ENCODE peak calls at places on chromosome 6, in ten cellular contexts. One of them, this sample, is unnamed.

GRCh38 chr6:36656441-36656840 is 22.1 kb upstream of the CDKN1A start:
- DNase-seq in colonic mucosa: no peak
- DNase-seq in GM20000: no peak
- DNase-seq in cardiac muscle cell: no peak
- DNase-seq in CD8-positive, alpha-beta T cell: no peak
- DNase-seq in HepG2: no peak
- DNase-seq in pancreas: no peak
- DNase-seq in H1: no peak
- DNase-seq in mesothelial cell of epicardium: no peak
- DNase-seq in fibroblast of villous mesenchyme: no peak
- DNase-seq in this sample: no peak

GRCh38 chr6:26268659-26269402 is 96.2 kb upstream of the BTN3A2 start:
- DNase-seq in colonic mucosa: peak; percentile 64
- DNase-seq in GM20000: no peak
- DNase-seq in cardiac muscle cell: peak; percentile 37
- DNase-seq in CD8-positive, alpha-beta T cell: no peak
- DNase-seq in HepG2: peak; percentile 22
- DNase-seq in pancreas: no peak
- DNase-seq in H1: peak; percentile 73
- DNase-seq in mesothelial cell of epicardium: no peak
- DNase-seq in fibroblast of villous mesenchyme: peak; percentile 35
- DNase-seq in this sample: peak; percentile 59

GRCh38 chr6:54805077-54805476 is 41.5 kb upstream of the FAM83B start:
- DNase-seq in colonic mucosa: no peak
- DNase-seq in GM20000: no peak
- DNase-seq in cardiac muscle cell: peak; percentile 22
- DNase-seq in CD8-positive, alpha-beta T cell: no peak
- DNase-seq in HepG2: no peak
- DNase-seq in pancreas: no peak
- DNase-seq in H1: no peak
- DNase-seq in mesothelial cell of epicardium: no peak
- DNase-seq in fibroblast of villous mesenchyme: peak; percentile 42
- DNase-seq in this sample: no peak

GRCh38 chr6:69974193-69974592 is 107.8 kb downstream of the COL19A1 start:
- DNase-seq in colonic mucosa: no peak
- DNase-seq in GM20000: no peak
- DNase-seq in cardiac muscle cell: peak; percentile 53
- DNase-seq in CD8-positive, alpha-beta T cell: no peak
- DNase-seq in HepG2: no peak
- DNase-seq in pancreas: no peak
- DNase-seq in H1: no peak
- DNase-seq in mesothelial cell of epicardium: no peak
- DNase-seq in fibroblast of villous mesenchyme: peak; percentile 39
- DNase-seq in this sample: no peak

GRCh38 chr6:165684333-165684732 is 21.3 kb upstream of the PDE10A start:
- DNase-seq in colonic mucosa: no peak
- DNase-seq in GM20000: no peak
- DNase-seq in cardiac muscle cell: no peak
- DNase-seq in CD8-positive, alpha-beta T cell: no peak
- DNase-seq in HepG2: no peak
- DNase-seq in pancreas: no peak
- DNase-seq in H1: no peak
- DNase-seq in mesothelial cell of epicardium: no peak
- DNase-seq in fibroblast of villous mesenchyme: no peak
- DNase-seq in this sample: no peak

GRCh38 chr6:161257778-161258457 is 15.9 kb downstream of the AGPAT4 start:
- DNase-seq in colonic mucosa: no peak
- DNase-seq in GM20000: no peak
- DNase-seq in cardiac muscle cell: peak; percentile 72
- DNase-seq in CD8-positive, alpha-beta T cell: no peak
- DNase-seq in HepG2: no peak
- DNase-seq in pancreas: no peak
- DNase-seq in H1: no peak
- DNase-seq in mesothelial cell of epicardium: no peak
- DNase-seq in fibroblast of villous mesenchyme: peak; percentile 97
- DNase-seq in this sample: no peak

GRCh38 chr6:90319979-90320667 is 23.5 kb upstream of the BACH2 start:
- DNase-seq in colonic mucosa: no peak
- DNase-seq in GM20000: no peak
- DNase-seq in cardiac muscle cell: no peak
- DNase-seq in CD8-positive, alpha-beta T cell: no peak
- DNase-seq in HepG2: no peak
- DNase-seq in pancreas: no peak
- DNase-seq in H1: no peak
- DNase-seq in mesothelial cell of epicardium: no peak
- DNase-seq in fibroblast of villous mesenchyme: no peak
- DNase-seq in this sample: no peak

GRCh38 chr6:24543683-24544082 is 48.9 kb downstream of the ALDH5A1 start:
- DNase-seq in colonic mucosa: no peak
- DNase-seq in GM20000: no peak
- DNase-seq in cardiac muscle cell: no peak
- DNase-seq in CD8-positive, alpha-beta T cell: no peak
- DNase-seq in HepG2: no peak
- DNase-seq in pancreas: no peak
- DNase-seq in H1: no peak
- DNase-seq in mesothelial cell of epicardium: no peak
- DNase-seq in fibroblast of villous mesenchyme: no peak
- DNase-seq in this sample: no peak

GRCh38 chr6:11121851-11122250 is 10.3 kb upstream of the ERVFRD-1 start:
- DNase-seq in colonic mucosa: no peak
- DNase-seq in GM20000: no peak
- DNase-seq in cardiac muscle cell: peak; percentile 40
- DNase-seq in CD8-positive, alpha-beta T cell: no peak
- DNase-seq in HepG2: no peak
- DNase-seq in pancreas: no peak
- DNase-seq in H1: no peak
- DNase-seq in mesothelial cell of epicardium: no peak
- DNase-seq in fibroblast of villous mesenchyme: no peak
- DNase-seq in this sample: no peak

GRCh38 chr6:156780117-156780641 is 3.0 kb downstream of the ARID1B start:
- DNase-seq in colonic mucosa: peak; percentile 82
- DNase-seq in GM20000: peak; percentile 84
- DNase-seq in cardiac muscle cell: peak; percentile 91
- DNase-seq in CD8-positive, alpha-beta T cell: peak; percentile 33
- DNase-seq in HepG2: peak; percentile 91
- DNase-seq in pancreas: no peak
- DNase-seq in H1: no peak
- DNase-seq in mesothelial cell of epicardium: no peak
- DNase-seq in fibroblast of villous mesenchyme: peak; percentile 94
- DNase-seq in this sample: peak; percentile 89

GRCh38 chr6:127851197-127851596 is 49.7 kb downstream of the THEMIS start:
- DNase-seq in colonic mucosa: no peak
- DNase-seq in GM20000: no peak
- DNase-seq in cardiac muscle cell: no peak
- DNase-seq in CD8-positive, alpha-beta T cell: no peak
- DNase-seq in HepG2: no peak
- DNase-seq in pancreas: no peak
- DNase-seq in H1: no peak
- DNase-seq in mesothelial cell of epicardium: no peak
- DNase-seq in fibroblast of villous mesenchyme: no peak
- DNase-seq in this sample: no peak

GRCh38 chr6:130851026-130851425 is 23.8 kb downstream of the SMLR1 start:
- DNase-seq in colonic mucosa: no peak
- DNase-seq in GM20000: no peak
- DNase-seq in cardiac muscle cell: no peak
- DNase-seq in CD8-positive, alpha-beta T cell: no peak
- DNase-seq in HepG2: no peak
- DNase-seq in pancreas: no peak
- DNase-seq in H1: no peak
- DNase-seq in mesothelial cell of epicardium: no peak
- DNase-seq in fibroblast of villous mesenchyme: no peak
- DNase-seq in this sample: no peak

GRCh38 chr6:147395158-147395557 is 113.3 kb upstream of the SAMD5 start:
- DNase-seq in colonic mucosa: no peak
- DNase-seq in GM20000: no peak
- DNase-seq in cardiac muscle cell: peak; percentile 26
- DNase-seq in CD8-positive, alpha-beta T cell: no peak
- DNase-seq in HepG2: no peak
- DNase-seq in pancreas: no peak
- DNase-seq in H1: no peak
- DNase-seq in mesothelial cell of epicardium: no peak
- DNase-seq in fibroblast of villous mesenchyme: peak; percentile 6
- DNase-seq in this sample: no peak

GRCh38 chr6:5840742-5841141 is 166.0 kb downstream of the NRN1 start:
- DNase-seq in colonic mucosa: no peak
- DNase-seq in GM20000: no peak
- DNase-seq in cardiac muscle cell: no peak
- DNase-seq in CD8-positive, alpha-beta T cell: no peak
- DNase-seq in HepG2: no peak
- DNase-seq in pancreas: no peak
- DNase-seq in H1: no peak
- DNase-seq in mesothelial cell of epicardium: no peak
- DNase-seq in fibroblast of villous mesenchyme: no peak
- DNase-seq in this sample: no peak

DNA sequence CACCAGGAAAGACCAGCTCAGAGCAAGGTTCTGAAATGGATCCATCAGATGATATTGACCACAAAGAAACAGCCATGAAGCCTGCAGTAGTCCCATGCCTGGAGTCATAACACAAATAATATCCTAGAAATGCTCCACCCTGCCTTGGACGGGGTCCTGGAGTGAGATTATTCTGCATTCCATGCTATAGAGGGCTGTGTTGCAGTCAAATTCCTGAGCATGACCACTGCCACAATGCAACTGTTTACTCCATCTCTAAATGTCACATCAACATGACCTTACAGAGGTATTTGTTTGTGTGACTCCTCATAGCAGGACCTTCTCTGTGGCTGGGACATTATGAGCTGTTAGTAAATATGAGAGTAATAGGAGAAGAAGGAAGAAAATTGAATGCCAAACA is 257.5 kb upstream of the TCF21 start:
- DNase-seq in colonic mucosa: no peak
- DNase-seq in GM20000: no peak
- DNase-seq in cardiac muscle cell: peak; percentile 65
- DNase-seq in CD8-positive, alpha-beta T cell: no peak
- DNase-seq in HepG2: peak; percentile 18
- DNase-seq in pancreas: no peak
- DNase-seq in H1: no peak
- DNase-seq in mesothelial cell of epicardium: no peak
- DNase-seq in fibroblast of villous mesenchyme: peak; percentile 73
- DNase-seq in this sample: no peak
- TF ChIP-seq CTCF in colonic mucosa: no peak
- TF ChIP-seq CTCF in GM20000: no peak
- TF ChIP-seq CTCF in cardiac muscle cell: peak; percentile 39
- TF ChIP-seq CTCF in CD8-positive, alpha-beta T cell: no peak
- TF ChIP-seq CTCF in HepG2: no peak
- TF ChIP-seq CTCF in pancreas: no peak
- TF ChIP-seq CTCF in H1: no peak
- TF ChIP-seq CTCF in mesothelial cell of epicardium: no peak
- TF ChIP-seq CTCF in fibroblast of villous mesenchyme: peak; percentile 18
- TF ChIP-seq CTCF in this sample: no peak

GRCh38 chr6:1382883-1383728 is 6.3 kb upstream of the FOXF2 start:
- DNase-seq in colonic mucosa: no peak
- DNase-seq in GM20000: peak; percentile 34
- DNase-seq in cardiac muscle cell: no peak
- DNase-seq in CD8-positive, alpha-beta T cell: no peak
- DNase-seq in HepG2: no peak
- DNase-seq in pancreas: no peak
- DNase-seq in H1: peak; percentile 82
- DNase-seq in mesothelial cell of epicardium: no peak
- DNase-seq in fibroblast of villous mesenchyme: no peak
- DNase-seq in this sample: no peak
- TF ChIP-seq CTCF in colonic mucosa: no peak
- TF ChIP-seq CTCF in GM20000: no peak
- TF ChIP-seq CTCF in cardiac muscle cell: no peak
- TF ChIP-seq CTCF in CD8-positive, alpha-beta T cell: no peak
- TF ChIP-seq CTCF in HepG2: no peak
- TF ChIP-seq CTCF in pancreas: no peak
- TF ChIP-seq CTCF in H1: no peak
- TF ChIP-seq CTCF in mesothelial cell of epicardium: peak; percentile 10
- TF ChIP-seq CTCF in fibroblast of villous mesenchyme: no peak
- TF ChIP-seq CTCF in this sample: no peak

DNA sequence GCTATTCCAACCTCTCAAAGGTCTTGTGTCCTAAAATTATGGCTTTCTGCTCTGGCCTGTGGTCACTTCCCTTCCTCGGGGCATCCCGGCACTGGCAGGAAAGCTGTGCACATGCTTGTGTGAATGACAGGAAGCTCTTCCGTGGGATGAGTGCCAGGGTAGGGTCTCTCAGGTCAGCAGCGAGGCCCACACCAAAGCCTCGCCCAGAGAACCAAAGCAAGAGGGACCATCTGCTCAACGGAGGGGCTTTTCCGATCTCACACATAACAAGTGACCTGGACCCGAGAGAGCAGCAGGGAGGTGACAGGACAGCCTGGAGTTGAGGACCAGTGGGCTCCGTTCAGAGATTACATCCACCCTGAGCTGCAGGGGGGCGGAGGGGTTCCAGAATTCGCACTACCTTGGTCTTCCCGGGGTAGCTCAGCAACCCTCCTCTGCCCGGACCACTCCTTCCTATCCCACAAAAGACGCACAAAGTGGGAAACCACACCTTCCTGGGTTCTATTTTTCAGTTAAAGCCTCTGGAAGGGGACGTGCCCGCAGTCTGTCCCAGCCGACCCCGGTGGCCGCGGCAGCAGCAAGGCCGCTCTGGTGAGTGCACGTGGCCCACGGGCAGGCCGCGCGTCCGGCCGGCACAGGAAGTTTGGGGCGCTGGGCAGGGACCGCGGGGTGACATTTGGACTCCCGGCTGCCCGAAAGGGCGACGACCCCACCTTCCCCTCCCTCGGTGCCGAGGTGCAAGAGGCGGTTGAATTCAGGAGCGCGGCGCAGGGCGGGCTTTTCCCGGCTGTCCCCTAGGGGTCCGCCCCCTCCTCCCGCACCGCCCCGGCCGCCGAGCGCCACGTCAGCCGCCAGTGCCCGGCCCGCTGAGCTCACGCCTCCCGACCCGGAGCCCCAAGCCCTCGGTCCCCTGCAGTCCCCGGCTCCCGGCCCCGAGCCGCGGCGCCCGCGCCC is 988 bp downstream of the TXNDC5 start:
- DNase-seq in colonic mucosa: peak; percentile 71
- DNase-seq in GM20000: peak; percentile 78
- DNase-seq in cardiac muscle cell: peak; percentile 59
- DNase-seq in CD8-positive, alpha-beta T cell: no peak
- DNase-seq in HepG2: peak; percentile 64
- DNase-seq in pancreas: peak; percentile 80
- DNase-seq in H1: peak; percentile 79
- DNase-seq in mesothelial cell of epicardium: no peak
- DNase-seq in fibroblast of villous mesenchyme: peak; percentile 53
- DNase-seq in this sample: peak; percentile 62
- TF ChIP-seq CTCF in colonic mucosa: no peak
- TF ChIP-seq CTCF in GM20000: no peak
- TF ChIP-seq CTCF in cardiac muscle cell: no peak
- TF ChIP-seq CTCF in CD8-positive, alpha-beta T cell: no peak
- TF ChIP-seq CTCF in HepG2: no peak
- TF ChIP-seq CTCF in pancreas: no peak
- TF ChIP-seq CTCF in H1: no peak
- TF ChIP-seq CTCF in mesothelial cell of epicardium: no peak
- TF ChIP-seq CTCF in fibroblast of villous mesenchyme: no peak
- TF ChIP-seq CTCF in this sample: no peak

DNA sequence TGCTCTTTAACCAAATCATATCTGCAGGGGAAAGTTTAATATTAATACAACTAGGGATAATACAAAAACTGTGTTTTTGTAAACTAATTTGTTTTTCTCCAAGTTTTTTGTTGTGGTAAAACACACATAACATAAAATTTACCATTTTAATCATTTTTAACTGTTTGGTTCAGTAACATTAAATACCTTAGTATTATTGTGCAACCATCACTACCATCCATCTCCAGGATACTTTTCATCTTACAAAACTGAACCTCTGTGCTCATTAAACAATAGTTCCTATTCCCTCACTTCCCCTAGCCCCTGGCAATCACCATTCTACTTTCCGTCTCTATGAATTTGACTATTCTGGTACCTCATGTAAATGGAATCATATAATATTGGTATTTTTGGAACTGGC is 15.9 kb downstream of the BEND6 start:
- DNase-seq in colonic mucosa: no peak
- DNase-seq in GM20000: no peak
- DNase-seq in cardiac muscle cell: no peak
- DNase-seq in CD8-positive, alpha-beta T cell: no peak
- DNase-seq in HepG2: no peak
- DNase-seq in pancreas: no peak
- DNase-seq in H1: no peak
- DNase-seq in mesothelial cell of epicardium: no peak
- DNase-seq in fibroblast of villous mesenchyme: no peak
- DNase-seq in this sample: no peak
- TF ChIP-seq CTCF in colonic mucosa: no peak
- TF ChIP-seq CTCF in GM20000: no peak
- TF ChIP-seq CTCF in cardiac muscle cell: no peak
- TF ChIP-seq CTCF in CD8-positive, alpha-beta T cell: no peak
- TF ChIP-seq CTCF in HepG2: no peak
- TF ChIP-seq CTCF in pancreas: no peak
- TF ChIP-seq CTCF in H1: no peak
- TF ChIP-seq CTCF in mesothelial cell of epicardium: no peak
- TF ChIP-seq CTCF in fibroblast of villous mesenchyme: no peak
- TF ChIP-seq CTCF in this sample: no peak